ENCODE peak calls at places on chromosomes 6 and 20, in nine cellular contexts. C is brain microvascular endothelial cell; K is H1; P is ascending aorta; Z is esophagus muscularis mucosa; A is adipocyte; M is effector memory CD4-positive, alpha-beta T cell; Q is dorsolateral prefrontal cortex; V is left ventricle myocardium inferior. I is an unnamed sample. For H3K27me3, the result is how much of the 10 kb centered on the place peaks cover.

GRCh38 chr20:59063358-59064213 is 21.0 kb upstream of the PRELID3B start:
- DNase-seq in C (peak), K (no peak), P (no peak), Z (no peak), A (peak), M (no peak), Q (peak), V (peak), I (peak)

GRCh38 chr20:63374532-63374931 is 13.4 kb upstream of the CHRNA4 start:
- DNase-seq in C (no peak), K (no peak), P (no peak), Z (no peak), A (no peak), M (no peak), Q (no peak), V (no peak), I (no peak)

GRCh38 chr6:151497935-151498726 is 4.3 kb downstream of the CCDC170 start:
- DNase-seq in C (no peak), K (no peak), P (no peak), Z (no peak), A (peak), M (no peak), Q (no peak), V (no peak), I (no peak)

GRCh38 chr6:108807928-108808327 is 40.3 kb upstream of the ARMC2 start:
- DNase-seq in C (no peak), K (no peak), P (no peak), Z (no peak), A (no peak), M (no peak), Q (no peak), V (no peak), I (no peak)

GRCh38 chr6:149859368-149859767 is 4.8 kb downstream of the LRP11 start:
- DNase-seq in C (peak), K (no peak), P (no peak), Z (no peak), A (peak), M (no peak), Q (no peak), V (no peak), I (peak)

GRCh38 chr6:40931927-40932326 is 107.1 kb downstream of the UNC5CL start:
- DNase-seq in C (no peak), K (no peak), P (no peak), Z (no peak), A (no peak), M (no peak), Q (no peak), V (no peak), I (no peak)

GRCh38 chr6:37205189-37205996 is 35.4 kb downstream of the PIM1 start:
- DNase-seq in C (no peak), K (no peak), P (no peak), Z (no peak), A (no peak), M (no peak), Q (no peak), V (no peak), I (no peak)

GRCh38 chr20:49501917-49502316 is 19.4 kb upstream of the KCNB1 start:
- DNase-seq in C (peak), K (no peak), P (no peak), Z (no peak), A (peak), M (no peak), Q (no peak), V (no peak), I (no peak)

GRCh38 chr6:35477551-35478179 is 9.5 kb downstream of the RPL10A start:
- DNase-seq in C (no peak), K (no peak), P (no peak), Z (no peak), A (no peak), M (no peak), Q (no peak), V (no peak), I (no peak)

GRCh38 chr20:62703853-62704228 is 4.8 kb upstream of the NTSR1 start:
- DNase-seq in C (no peak), K (no peak), P (no peak), Z (no peak), A (peak), M (no peak), Q (no peak), V (no peak), I (no peak)

GRCh38 chr20:3846378-3846739 is 275 bp upstream of the MAVS start:
- DNase-seq in C (no peak), K (no peak), P (no peak), Z (no peak), A (no peak), M (no peak), Q (no peak), V (no peak), I (no peak)

GRCh38 chr20:23412026-23412425 is 9.3 kb downstream of the NAPB start:
- DNase-seq in C (no peak), K (no peak), P (no peak), Z (peak), A (peak), M (no peak), Q (no peak), V (no peak), I (no peak)

GRCh38 chr20:5073154-5074049 is 46.4 kb downstream of the PCNA start:
- DNase-seq in C (peak), K (peak), P (peak), Z (no peak), A (peak), M (no peak), Q (peak), V (peak), I (peak)

GRCh38 chr20:63917811-63918210 is 22.9 kb downstream of the DNAJC5 start:
- DNase-seq in C (no peak), K (no peak), P (no peak), Z (no peak), A (no peak), M (no peak), Q (peak), V (no peak), I (no peak)

GRCh38 chr6:105302617-105303128 is 100.2 kb downstream of the PREP start:
- DNase-seq in C (no peak), K (no peak), P (no peak), Z (no peak), A (no peak), M (no peak), Q (no peak), V (no peak), I (no peak)
- H3K4me3 ChIP-seq in C (no peak), K (no peak), P (no peak), Z (no peak), A (no peak), M (no peak), Q (no peak), V (no peak), I (no peak)

GRCh38 chr6:134317471-134318131 is at the start of gene SGK1:
- DNase-seq in C (peak), K (peak), P (no peak), Z (no peak), A (peak), M (no peak), Q (peak), V (no peak), I (peak)

GRCh38 chr6:134315189-134315588 is 2.7 kb downstream of the SGK1 start:
- DNase-seq in C (no peak), K (no peak), P (no peak), Z (no peak), A (no peak), M (no peak), Q (no peak), V (no peak), I (no peak)

GRCh38 chr6:134316733-134317431 is 1.0 kb downstream of the SGK1 start:
- DNase-seq in C (no peak), K (no peak), P (no peak), Z (no peak), A (no peak), M (no peak), Q (no peak), V (no peak), I (no peak)

GRCh38 chr6:134315974-134316391 is 1.9 kb downstream of the SGK1 start:
- DNase-seq in C (no peak), K (no peak), P (no peak), Z (no peak), A (no peak), M (no peak), Q (no peak), V (no peak), I (no peak)

DNA sequence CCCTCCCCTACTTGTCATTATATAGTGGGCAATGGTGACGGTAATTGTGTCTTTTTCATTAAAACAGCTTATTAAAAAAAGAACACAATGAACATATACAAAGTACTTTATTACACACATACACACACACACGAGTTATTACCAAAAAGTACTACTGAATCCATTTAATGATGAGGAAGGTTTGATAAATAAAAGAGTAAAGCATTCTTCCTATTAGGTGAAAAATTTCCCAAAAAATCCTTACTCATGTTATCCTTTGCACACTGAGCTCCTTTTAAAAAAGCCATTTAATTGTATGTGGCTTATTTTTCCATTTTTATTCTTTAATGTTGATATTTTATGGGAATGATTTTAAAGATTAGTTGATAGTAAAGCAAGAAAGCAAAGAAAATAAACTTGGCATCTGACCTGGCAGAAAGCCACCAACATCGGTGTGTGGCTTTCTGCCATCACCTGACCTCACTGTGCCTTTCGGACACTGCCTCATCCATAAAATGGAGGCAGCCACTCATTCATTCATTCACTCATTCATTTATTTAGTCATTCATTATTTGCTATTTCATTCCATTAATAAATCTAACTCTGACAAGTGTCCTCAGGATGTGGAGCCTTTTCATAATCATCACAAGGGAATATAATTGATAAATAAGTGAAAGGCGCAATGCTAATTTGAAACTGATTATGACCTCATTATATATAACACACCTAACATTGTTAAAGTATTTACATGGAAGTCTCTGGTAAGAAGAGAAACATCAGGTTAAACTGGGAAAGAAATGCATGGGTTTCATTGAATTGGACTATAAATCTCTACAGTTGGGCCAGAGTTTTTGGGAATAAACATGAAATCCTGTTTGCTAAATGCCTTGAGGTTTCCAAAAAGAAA is 727 bp upstream of the SGK1 start:
- DNase-seq in C (no peak), K (no peak), P (no peak), Z (no peak), A (no peak), M (no peak), Q (no peak), V (no peak), I (no peak)
- H3K27me3 ChIP-seq in C (under half), K (under half), P (under half), Z (under half), A (under half), M (under half), Q (under half), V (under half), I (under half)

DNA sequence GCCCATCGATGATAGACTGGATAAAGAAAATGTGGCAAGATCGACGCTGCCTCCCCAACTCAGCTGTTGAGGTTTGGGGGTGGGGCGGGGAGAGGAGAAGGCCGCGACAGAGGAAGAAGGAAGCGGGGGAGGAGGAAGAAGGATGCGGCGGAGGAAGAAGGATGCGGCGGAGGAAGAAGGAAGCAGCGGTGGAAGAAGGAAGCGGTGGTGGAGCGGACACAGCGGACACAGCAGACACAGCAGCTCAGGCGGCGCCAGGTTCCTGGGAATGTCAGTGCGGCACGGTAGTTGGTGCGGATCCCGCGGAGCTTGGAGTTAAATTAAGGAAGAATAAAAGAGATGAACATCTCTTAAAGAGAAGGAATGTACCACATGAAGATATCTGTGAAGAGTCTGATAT is 163.9 kb upstream of the NT5E start:
- DNase-seq in C (no peak), K (no peak), P (no peak), Z (no peak), A (no peak), M (no peak), Q (no peak), V (no peak), I (no peak)
- H3K4me3 ChIP-seq in C (no peak), K (no peak), P (no peak), Z (no peak), A (no peak), M (no peak), Q (no peak), V (no peak), I (no peak)

DNA sequence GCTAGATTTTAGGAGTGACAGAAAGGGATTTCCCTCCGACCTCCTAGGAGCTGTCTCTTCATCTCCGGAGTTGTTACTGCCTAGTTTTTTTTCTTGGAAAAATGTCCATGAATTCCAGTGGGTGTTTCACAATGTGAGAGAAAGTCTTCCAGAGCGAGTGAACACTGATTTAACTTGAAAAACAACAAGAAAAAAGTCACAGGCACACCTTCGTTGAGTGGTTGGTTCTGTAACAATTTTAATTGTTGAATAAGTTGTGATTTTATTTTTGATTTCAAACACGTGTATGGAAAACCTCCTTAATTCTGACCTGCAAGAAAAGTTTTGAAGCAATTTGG is 2.9 kb downstream of the TFAP2C start:
- DNase-seq in C (no peak), K (no peak), P (no peak), Z (no peak), A (peak), M (no peak), Q (no peak), V (no peak), I (no peak)
- H3K27me3 ChIP-seq in C (under half), K (under half), P (under half), Z (half or more), A (half or more), M (under half), Q (under half), V (half or more), I (under half)

DNA sequence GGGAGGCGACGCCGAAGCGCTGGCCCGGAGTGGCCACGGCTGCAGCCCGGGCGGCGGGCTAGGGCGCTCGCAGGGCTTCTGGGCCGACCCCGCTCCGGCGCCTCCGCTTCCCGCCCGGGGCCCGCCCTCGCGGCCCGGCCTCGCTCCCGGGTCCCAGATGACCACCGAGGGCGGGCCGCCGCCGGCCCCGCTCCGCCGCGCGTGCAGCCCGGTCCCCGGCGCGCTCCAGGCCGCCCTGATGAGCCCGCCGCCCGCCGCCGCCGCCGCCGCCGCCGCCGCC is 355 bp downstream of the FOXF2 start:
- DNase-seq in C (no peak), K (no peak), P (no peak), Z (no peak), A (no peak), M (no peak), Q (no peak), V (no peak), I (no peak)
- H3K4me3 ChIP-seq in C (no peak), K (peak), P (peak), Z (peak), A (peak), M (no peak), Q (no peak), V (peak), I (peak)

DNA sequence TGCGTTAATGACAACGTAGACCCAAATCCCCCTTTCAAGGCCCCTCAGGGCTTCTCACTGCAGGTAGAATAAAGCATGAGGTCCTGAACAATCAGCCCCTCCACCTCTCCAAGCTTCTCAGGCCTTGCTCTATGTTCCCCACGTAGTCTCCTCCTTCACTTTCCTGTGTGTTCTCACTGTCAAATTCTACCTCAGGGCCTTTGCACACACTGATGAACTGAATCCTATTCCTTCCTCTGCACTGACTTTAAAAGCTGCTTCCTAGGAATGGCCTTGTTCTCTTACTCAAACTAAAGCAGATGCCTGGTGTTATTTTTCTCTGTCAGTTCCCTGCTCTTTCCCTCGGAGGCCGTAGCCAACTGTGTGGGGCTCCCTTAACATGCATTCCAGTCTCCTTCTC is 66.8 kb upstream of the EDN1 start:
- DNase-seq in C (no peak), K (no peak), P (no peak), Z (peak), A (no peak), M (no peak), Q (no peak), V (no peak), I (no peak)
- H3K27me3 ChIP-seq in C (under half), K (under half), P (under half), Z (under half), A (under half), M (under half), Q (under half), V (under half), I (under half)

DNA sequence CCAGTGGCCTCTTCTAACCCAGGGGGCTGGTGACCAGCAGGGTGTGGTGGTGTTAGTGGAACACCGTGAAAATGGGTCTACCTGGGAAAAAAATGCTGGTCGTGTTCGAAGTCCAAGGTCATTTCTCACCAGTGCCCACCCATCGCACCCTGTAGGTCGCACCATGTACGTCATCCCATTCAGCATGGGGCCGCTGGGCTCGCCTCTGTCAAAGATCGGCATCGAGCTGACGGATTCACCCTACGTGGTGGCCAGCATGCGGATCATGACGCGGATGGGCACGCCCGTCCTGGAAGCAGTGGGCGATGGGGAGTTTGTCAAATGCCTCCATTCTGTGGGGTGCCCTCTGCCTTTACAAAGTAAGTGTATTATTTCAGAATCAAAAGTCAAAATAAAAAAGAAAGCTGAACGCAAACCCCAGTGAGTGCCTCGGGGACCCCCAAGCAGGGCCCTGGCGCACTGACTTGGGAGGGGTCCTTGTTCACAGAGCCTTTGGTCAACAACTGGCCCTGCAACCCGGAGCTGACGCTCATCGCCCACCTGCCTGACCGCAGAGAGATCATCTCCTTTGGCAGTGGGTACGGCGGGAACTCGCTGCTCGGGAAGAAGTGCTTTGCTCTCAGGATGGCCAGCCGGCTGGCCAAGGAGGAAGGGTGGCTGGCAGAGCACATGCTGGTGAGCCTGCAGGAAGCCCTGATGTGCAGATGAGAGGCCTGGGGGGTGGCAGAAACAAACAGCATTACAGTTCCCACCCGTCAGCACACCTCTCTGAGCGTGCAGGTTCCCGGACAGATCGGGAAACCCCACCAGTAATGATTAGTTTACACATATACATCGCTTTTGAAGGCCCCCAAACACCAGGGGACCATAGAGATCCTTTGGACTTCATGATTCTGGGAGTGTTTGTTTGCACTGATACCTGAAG is 1.9 kb downstream of the PCK1 start:
- DNase-seq in C (no peak), K (no peak), P (no peak), Z (no peak), A (no peak), M (no peak), Q (no peak), V (no peak), I (no peak)
- H3K4me3 ChIP-seq in C (no peak), K (no peak), P (no peak), Z (no peak), A (peak), M (no peak), Q (no peak), V (no peak), I (no peak)

GRCh38 chr20:21701171-21701876 is 4.1 kb upstream of the PAX1 start:
- DNase-seq in C (no peak), K (peak), P (no peak), Z (no peak), A (no peak), M (no peak), Q (no peak), V (no peak), I (no peak)

GRCh38 chr20:21702553-21703467 is 2.7 kb upstream of the PAX1 start:
- DNase-seq in C (peak), K (peak), P (no peak), Z (no peak), A (peak), M (no peak), Q (no peak), V (peak), I (peak)

GRCh38 chr20:21699216-21699508 is 6.3 kb upstream of the PAX1 start:
- DNase-seq in C (no peak), K (no peak), P (no peak), Z (no peak), A (no peak), M (no peak), Q (no peak), V (no peak), I (no peak)

GRCh38 chr20:21702001-21702400 is 3.5 kb upstream of the PAX1 start:
- DNase-seq in C (no peak), K (no peak), P (no peak), Z (no peak), A (no peak), M (no peak), Q (no peak), V (no peak), I (no peak)

DNA sequence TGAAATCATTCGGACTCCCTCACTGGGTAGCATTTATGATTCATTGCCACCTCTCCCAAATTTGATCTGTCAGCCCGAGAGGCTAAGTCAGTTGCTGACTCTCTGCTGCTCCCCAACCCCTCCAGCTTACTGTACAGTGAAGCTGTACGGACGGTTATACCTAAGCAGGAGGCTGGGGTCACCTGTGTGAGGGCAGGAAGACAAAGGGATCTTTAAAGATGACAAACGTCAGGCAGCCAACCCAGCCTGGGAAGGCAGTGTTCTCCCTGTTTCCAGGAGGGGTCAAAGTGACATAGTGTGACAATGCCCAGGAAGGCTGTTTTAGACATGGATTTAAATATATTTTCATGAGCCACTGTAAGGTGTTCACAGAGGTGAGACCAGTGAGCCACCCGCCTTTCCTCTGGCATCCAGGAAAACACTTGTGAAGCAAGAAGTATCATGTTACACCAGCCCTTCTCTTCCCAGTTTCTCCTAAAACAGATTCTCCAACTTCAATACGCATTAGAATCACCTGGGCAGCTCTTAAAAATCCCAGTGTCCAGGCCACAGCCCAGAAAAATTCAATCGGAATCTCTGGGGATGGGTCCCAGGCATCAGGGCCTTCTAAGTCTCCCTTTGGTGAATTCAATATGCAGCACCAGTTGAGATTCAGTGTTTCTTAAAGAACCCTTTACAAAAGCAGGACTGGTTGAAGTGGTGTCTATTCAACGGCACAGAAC is 6.8 kb upstream of the PAX1 start:
- DNase-seq in C (no peak), K (no peak), P (no peak), Z (no peak), A (no peak), M (no peak), Q (no peak), V (no peak), I (no peak)
- H3K27me3 ChIP-seq in C (under half), K (half or more), P (under half), Z (half or more), A (half or more), M (under half), Q (under half), V (half or more), I (under half)